ENCODE peak calls at places on chromosomes 11 and 22, in seven cellular contexts. B is caudate nucleus; Q is anterior cingulate cortex; A is T-helper 9 cell; C is stimulated activated CD8-positive, alpha-beta memory T cell treated with anti-CD3 and anti-CD28 coated beads, Interleukin-15, amount 100 ng/mL, for 24 hours; S is WTC11; D is stimulated activated CD4-positive, alpha-beta T cell treated with anti-CD3 and anti-CD28 coated beads, Interleukin-1b, Interleukin-23, amount 100 ng/mL, for 24 hours. L is an unnamed sample.

GRCh38 chr11:3840289-3840869 is 380 bp downstream of the RHOG start:
- DNase-seq in A (no peak), S (no peak), B (no peak), C (no peak), Q (no peak), D (no peak), L (no peak)

GRCh38 chr22:42814215-42814614 is 42.9 kb downstream of the ARFGAP3 start:
- DNase-seq in D (no peak), A (no peak), B (no peak), S (no peak), Q (no peak), C (no peak), L (no peak)

GRCh38 chr11:1041471-1041870 is 5.0 kb upstream of the MUC6 start:
- DNase-seq in A (no peak), C (no peak), D (no peak), S (no peak), Q (no peak), B (no peak), L (no peak)

GRCh38 chr22:45424241-45424731 is 10.8 kb downstream of the RIBC2 start:
- DNase-seq in A (no peak), S (no peak), C (no peak), D (no peak), B (no peak), Q (no peak), L (no peak)

GRCh38 chr22:43409046-43409445 is 2.8 kb upstream of the MPPED1 start:
- DNase-seq in Q (no peak), D (no peak), B (no peak), S (no peak), A (no peak), C (no peak), L (no peak)

GRCh38 chr22:31271485-31271884 is 20.8 kb downstream of the PIK3IP1 start:
- DNase-seq in D (no peak), C (no peak), Q (no peak), S (no peak), B (no peak), A (no peak), L (no peak)

GRCh38 chr11:35541621-35542375 is 16.4 kb upstream of the PAMR1 start:
- DNase-seq in A (no peak), S (no peak), Q (no peak), C (no peak), B (no peak), D (no peak), L (no peak)

GRCh38 chr22:30790366-30790765 is 95.7 kb downstream of the OSBP2 start:
- DNase-seq in D (no peak), A (no peak), Q (no peak), C (no peak), B (no peak), S (no peak), L (no peak)

GRCh38 chr11:18416459-18416858 is 4.3 kb downstream of the LDHC start:
- DNase-seq in Q (no peak), B (no peak), A (no peak), C (no peak), D (no peak), S (no peak), L (no peak)

GRCh38 chr22:37051629-37052385 is at the start of gene KCTD17:
- DNase-seq in A (peak), Q (peak), S (peak), C (peak), B (peak), D (peak), L (peak)

GRCh38 chr11:76562541-76562940 is 108.0 kb downstream of the LRRC32 start:
- DNase-seq in B (no peak), D (no peak), C (no peak), S (no peak), A (no peak), Q (no peak), L (no peak)

GRCh38 chr11:107756553-107756952 is 44.7 kb upstream of the SLN start:
- DNase-seq in Q (no peak), A (no peak), B (no peak), S (no peak), C (no peak), D (no peak), L (no peak)

GRCh38 chr11:41320233-41320993 is 139.0 kb downstream of the LRRC4C start:
- DNase-seq in A (no peak), Q (no peak), D (no peak), B (no peak), S (no peak), C (no peak), L (no peak)

GRCh38 chr11:1780700-1781592 is 17.2 kb upstream of the CTSD start:
- DNase-seq in C (no peak), B (no peak), D (no peak), Q (no peak), S (no peak), A (no peak), L (no peak)

GRCh38 chr22:48800886-48801607 is 1026.6 kb downstream of the BRD1 start:
- DNase-seq in B (no peak), Q (no peak), A (no peak), D (no peak), C (no peak), S (no peak), L (no peak)

GRCh38 chr22:29641781-29642355 is 38.4 kb downstream of the NF2 start:
- DNase-seq in S (no peak), D (no peak), A (no peak), B (no peak), C (no peak), Q (no peak), L (no peak)

GRCh38 chr22:45426387-45426786 is 12.9 kb downstream of the RIBC2 start:
- DNase-seq in S (no peak), A (no peak), Q (no peak), B (no peak), C (no peak), D (no peak), L (no peak)

GRCh38 chr11:12386745-12387144 is 9.4 kb downstream of the PARVA start:
- DNase-seq in S (no peak), B (no peak), Q (no peak), A (no peak), D (no peak), C (no peak), L (no peak)

GRCh38 chr11:118176400-118177134 is at the start of gene SCN2B:
- DNase-seq in A (no peak), Q (no peak), S (no peak), B (no peak), C (no peak), D (no peak), L (no peak)

GRCh38 chr22:21641417-21641794 is 696 bp upstream of the SDF2L1 start:
- DNase-seq in B (no peak), Q (no peak), A (no peak), S (no peak), C (no peak), D (no peak), L (peak)

GRCh38 chr22:17035246-17035645 is 27.2 kb upstream of the GAB4 start:
- DNase-seq in B (no peak), Q (no peak), S (no peak), C (no peak), D (no peak), A (no peak), L (no peak)